ENCODE peak calls at places on chromosomes 12 and 14, in four cellular contexts. T is HEK293T, O is K562, I is GM12878. A is an unnamed sample.

GRCh38 chr12:123900898-123901376 is 71.7 kb downstream of the CCDC92 start:
- DNase-seq in T (no peak), O (no peak), I (no peak), A (no peak)

GRCh38 chr14:89674906-89675305 is 257.9 kb upstream of the FOXN3 start:
- DNase-seq in T (no peak), O (no peak), I (no peak), A (no peak)

GRCh38 chr12:100383586-100384548 is 27.0 kb downstream of the SLC17A8 start:
- DNase-seq in T (no peak), O (no peak), I (no peak), A (peak)

GRCh38 chr12:93722757-93723567 is 45.8 kb downstream of the CRADD start:
- DNase-seq in T (no peak), O (no peak), I (no peak), A (no peak)

GRCh38 chr12:66693901-66694513 is 15.1 kb upstream of the GRIP1 start:
- DNase-seq in T (peak), O (peak), I (peak), A (peak)

GRCh38 chr14:65487783-65488578 is 75.5 kb downstream of the FUT8 start:
- DNase-seq in T (no peak), O (no peak), I (no peak), A (no peak)

GRCh38 chr14:60160422-60160821 is 4.8 kb downstream of the DHRS7 start:
- DNase-seq in T (no peak), O (no peak), I (no peak), A (no peak)

GRCh38 chr12:67980391-67980790 is 8.9 kb upstream of the IFNG-AS1 start:
- DNase-seq in T (no peak), O (no peak), I (no peak), A (no peak)

GRCh38 chr12:42588308-42588836 is 1.2 kb downstream of the PRICKLE1 start:
- DNase-seq in T (no peak), O (no peak), I (no peak), A (no peak)

GRCh38 chr12:52946334-52946733 is 2.6 kb upstream of the KRT18 start:
- DNase-seq in T (no peak), O (no peak), I (no peak), A (no peak)

GRCh38 chr12:56082967-56083366 is 3.0 kb downstream of the ERBB3 start:
- DNase-seq in T (no peak), O (no peak), I (no peak), A (peak)

GRCh38 chr14:53384536-53384935 is 231.4 kb upstream of the DDHD1 start:
- DNase-seq in T (no peak), O (no peak), I (no peak), A (no peak)

GRCh38 chr14:53380508-53381225 is 227.5 kb upstream of the DDHD1 start:
- DNase-seq in T (no peak), O (no peak), I (no peak), A (no peak)

GRCh38 chr14:53384073-53384472 is 230.9 kb upstream of the DDHD1 start:
- DNase-seq in T (no peak), O (no peak), I (no peak), A (no peak)

GRCh38 chr14:53380041-53380440 is 226.9 kb upstream of the DDHD1 start:
- DNase-seq in T (no peak), O (no peak), I (no peak), A (no peak)

GRCh38 chr14:53381879-53382278 is 228.8 kb upstream of the DDHD1 start:
- DNase-seq in T (no peak), O (no peak), I (no peak), A (no peak)
- TF ChIP-seq TARDBP in T (no peak), O (no peak), I (no peak), A (no peak)

DNA sequence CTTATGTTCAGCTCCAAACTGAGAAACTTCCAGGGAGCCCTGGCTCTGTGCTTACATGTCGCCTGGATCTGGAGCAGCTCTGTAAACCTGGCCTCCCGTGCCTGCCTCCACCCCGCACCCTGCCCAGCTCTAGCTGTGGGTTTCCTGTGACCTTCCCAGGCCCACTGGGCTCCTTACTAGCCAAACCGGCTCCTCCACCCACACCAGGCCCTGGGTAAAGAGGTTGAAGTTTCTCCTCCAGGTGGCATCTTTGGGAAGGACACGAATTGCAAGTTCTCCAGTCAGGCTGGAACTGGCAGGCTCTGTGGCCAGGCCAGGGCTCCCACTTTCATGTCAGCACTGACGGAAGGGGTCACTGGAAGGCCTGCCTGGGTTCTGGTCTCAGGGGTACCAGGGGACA is 60.9 kb upstream of the ZFP36L1 start:
- DNase-seq in T (no peak), O (no peak), I (no peak), A (no peak)
- TF ChIP-seq TARDBP in T (no peak), O (no peak), I (no peak), A (no peak)

GRCh38 chr12:45407967-45408743 is 192.3 kb downstream of the ANO6 start:
- DNase-seq in T (no peak), O (no peak), I (no peak), A (no peak)
- TF ChIP-seq TARDBP in T (no peak), O (no peak), I (no peak), A (no peak)

GRCh38 chr14:50944647-50945413 is 547 bp upstream of the PYGL start:
- DNase-seq in T (peak), O (no peak), I (no peak), A (peak)
- TF ChIP-seq TARDBP in T (no peak), O (no peak), I (no peak), A (peak)

GRCh38 chr12:31321565-31322228 is 4.3 kb downstream of the SINHCAF start:
- DNase-seq in T (no peak), O (no peak), I (no peak), A (no peak)
- TF ChIP-seq TARDBP in T (no peak), O (no peak), I (no peak), A (no peak)

DNA sequence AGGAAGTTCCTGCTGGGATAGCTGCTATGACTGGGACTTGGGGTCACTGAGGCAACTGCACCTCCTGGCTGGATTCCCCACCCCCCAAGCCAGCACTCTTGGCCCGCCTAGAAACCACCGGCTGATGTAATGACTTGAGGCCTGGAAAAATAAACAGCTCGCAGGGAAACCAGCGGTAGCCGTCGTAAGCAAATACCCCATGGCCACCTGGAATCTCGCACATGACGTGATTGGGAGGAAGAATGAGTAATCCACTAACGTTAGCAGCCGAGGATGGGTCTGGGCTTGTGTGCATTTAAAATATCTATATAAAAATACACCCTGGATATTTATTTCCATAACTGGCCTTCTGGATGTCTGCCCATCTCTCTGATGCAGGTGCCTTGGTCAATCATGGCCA is 120.0 kb downstream of the SMOC1 start:
- DNase-seq in T (peak), O (no peak), I (no peak), A (no peak)
- TF ChIP-seq TARDBP in T (no peak), O (no peak), I (no peak), A (no peak)

GRCh38 chr12:119645535-119646059 is 22.3 kb upstream of the PRKAB1 start:
- DNase-seq in T (no peak), O (no peak), I (no peak), A (no peak)

GRCh38 chr12:119644930-119645329 is 23.0 kb upstream of the PRKAB1 start:
- DNase-seq in T (no peak), O (no peak), I (no peak), A (no peak)

GRCh38 chr12:119652665-119653064 is 15.3 kb upstream of the PRKAB1 start:
- DNase-seq in T (no peak), O (no peak), I (no peak), A (no peak)

DNA sequence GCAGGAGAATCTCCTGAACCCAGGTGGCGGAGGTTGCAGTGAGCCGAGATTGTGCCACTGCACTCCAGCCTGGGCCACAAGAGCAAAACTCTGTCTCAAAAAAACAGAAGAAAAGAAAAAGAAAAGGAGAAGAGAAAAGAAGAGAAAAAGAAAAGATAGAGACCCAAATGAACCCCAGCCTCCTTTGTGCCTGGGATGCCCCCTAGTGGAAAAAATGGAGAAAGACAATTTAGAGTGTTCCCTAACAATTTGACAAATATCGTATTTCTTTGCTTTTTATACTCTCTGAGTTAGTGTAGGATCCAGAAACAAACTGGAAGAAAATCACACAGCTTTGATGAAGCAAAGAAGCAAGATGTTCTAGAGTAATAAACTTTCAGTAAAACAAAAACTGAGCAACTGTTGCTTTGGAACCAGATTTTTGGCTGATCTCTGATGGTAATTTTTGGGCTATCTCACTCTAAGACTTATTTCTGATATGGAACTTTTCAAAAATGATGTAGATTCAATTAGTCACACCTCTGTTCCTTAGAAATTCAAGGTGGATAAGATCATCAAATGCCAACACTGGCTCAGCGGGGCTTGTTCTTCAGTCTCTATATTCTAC is 18.6 kb upstream of the PRKAB1 start:
- DNase-seq in T (peak), O (peak), I (no peak), A (no peak)
- TF ChIP-seq TARDBP in T (no peak), O (no peak), I (no peak), A (no peak)

GRCh38 chr14:64040044-64040443 is 187.2 kb downstream of the SYNE2 start:
- DNase-seq in T (no peak), O (no peak), I (no peak), A (no peak)
- TF ChIP-seq TARDBP in T (no peak), O (no peak), I (no peak), A (no peak)

GRCh38 chr12:105331805-105332251 is 1.3 kb downstream of the C12orf75 start:
- DNase-seq in T (no peak), O (no peak), I (no peak), A (peak)
- TF ChIP-seq TARDBP in T (no peak), O (no peak), I (no peak), A (no peak)

GRCh38 chr14:75578786-75579781 is 664 bp downstream of the FLVCR2 start:
- DNase-seq in T (peak), O (no peak), I (no peak), A (peak)

GRCh38 chr14:75577724-75578098 is 709 bp upstream of the FLVCR2 start:
- DNase-seq in T (peak), O (peak), I (peak), A (peak)

GRCh38 chr14:75577090-75577489 is 1.3 kb upstream of the FLVCR2 start:
- DNase-seq in T (no peak), O (no peak), I (no peak), A (no peak)

GRCh38 chr14:75578099-75578785 is at the start of gene FLVCR2:
- DNase-seq in T (peak), O (peak), I (no peak), A (peak)

GRCh38 chr14:75579882-75580281 is 1.5 kb downstream of the FLVCR2 start:
- DNase-seq in T (no peak), O (no peak), I (no peak), A (no peak)
- TF ChIP-seq TARDBP in T (no peak), O (no peak), I (no peak), A (no peak)